ENCODE peak calls at places on chromosomes 12 and 14, in six cellular contexts. I is H1, A is colonic mucosa, Y is IMR-90, H is fibroblast of lung, J is left ventricle myocardium inferior. R is an unnamed sample.

GRCh38 chr14:76961631-76962302 is 66.7 kb downstream of the IRF2BPL start:
- DNase-seq in I (peak; percentile 99), A (peak; percentile 91), Y (peak; percentile 97), J (peak; percentile 85), H (peak; percentile 99), R (peak; percentile 95)

GRCh38 chr12:78530065-78530765 is 334.4 kb upstream of the SYT1 start:
- DNase-seq in A (no peak), H (peak; percentile 83), I (no peak), Y (peak; percentile 38), J (no peak), R (no peak)

GRCh38 chr12:30010071-30011052 is 226.6 kb upstream of the TMTC1 start:
- DNase-seq in Y (no peak), A (no peak), I (no peak), H (peak; percentile 88), J (no peak), R (no peak)

GRCh38 chr14:30267141-30267540 is 291.8 kb upstream of the G2E3 start:
- DNase-seq in H (peak; percentile 62), J (no peak), A (no peak), Y (peak; percentile 68), I (no peak), R (no peak)

GRCh38 chr12:6310771-6311610 is 509 bp downstream of the PLEKHG6 start:
- DNase-seq in A (no peak), H (no peak), J (no peak), Y (no peak), I (no peak), R (no peak)

GRCh38 chr12:93778306-93778705 is 101.1 kb downstream of the CRADD start:
- DNase-seq in Y (peak; percentile 88), I (no peak), A (no peak), J (peak; percentile 60), H (peak; percentile 75), R (no peak)

GRCh38 chr12:131990066-131990979 is 40.6 kb downstream of the EP400 start:
- DNase-seq in H (peak; percentile 74), Y (no peak), J (no peak), I (peak; percentile 46), A (no peak), R (no peak)

GRCh38 chr14:91258021-91258618 is 13.6 kb upstream of the GPR68 start:
- DNase-seq in A (no peak), J (peak; percentile 31), Y (peak; percentile 12), H (peak; percentile 86), I (no peak), R (no peak)

GRCh38 chr14:92658160-92658559 is 90.3 kb downstream of the LGMN start:
- DNase-seq in I (no peak), J (no peak), Y (no peak), A (no peak), H (no peak), R (no peak)

GRCh38 chr14:71668942-71669341 is 263.3 kb upstream of the RGS6 start:
- DNase-seq in A (no peak), J (no peak), I (no peak), H (no peak), Y (no peak), R (no peak)

GRCh38 chr12:108911915-108912314 is 32.0 kb downstream of the DAO start:
- DNase-seq in Y (no peak), I (no peak), H (no peak), A (no peak), J (no peak), R (peak; percentile 81)

GRCh38 chr12:8532045-8532444 is 8.7 kb downstream of the CLEC4E start:
- DNase-seq in I (no peak), A (no peak), H (no peak), J (no peak), Y (no peak), R (no peak)

GRCh38 chr14:32560213-32560857 is 231.2 kb downstream of the AKAP6 start:
- DNase-seq in H (peak; percentile 76), Y (peak; percentile 82), A (peak; percentile 59), J (no peak), I (no peak), R (peak; percentile 64)

GRCh38 chr14:66001356-66001755 is 484.8 kb upstream of the CCDC196 start:
- DNase-seq in Y (no peak), I (no peak), A (no peak), H (no peak), J (no peak), R (no peak)

GRCh38 chr14:30623412-30624131 is 1.5 kb downstream of the SCFD1 start:
- DNase-seq in I (no peak), Y (no peak), H (no peak), J (no peak), A (no peak), R (no peak)

GRCh38 chr14:89190779-89191513 is 226.1 kb downstream of the FOXN3 start:
- DNase-seq in A (no peak), Y (no peak), I (no peak), J (no peak), H (peak; percentile 12), R (no peak)

GRCh38 chr14:64663174-64663573 is 41.0 kb upstream of the PLEKHG3 start:
- DNase-seq in Y (peak; percentile 30), J (no peak), H (peak; percentile 63), I (no peak), A (no peak), R (no peak)

GRCh38 chr12:132951649-132952048 is 4.5 kb downstream of the ZNF605 start:
- DNase-seq in Y (no peak), H (no peak), A (no peak), I (no peak), J (no peak), R (no peak)

GRCh38 chr14:94113490-94113889 is 3.0 kb downstream of the IFI27 start:
- DNase-seq in J (peak; percentile 63), Y (peak; percentile 22), H (peak; percentile 66), I (no peak), A (peak; percentile 68), R (no peak)

GRCh38 chr12:11497995-11498394 is 102.6 kb upstream of the PRB2 start:
- DNase-seq in A (no peak), H (no peak), J (no peak), Y (no peak), I (no peak), R (no peak)

GRCh38 chr12:14911131-14911530 is 25.5 kb upstream of the MGP start:
- DNase-seq in J (no peak), Y (no peak), I (no peak), H (no peak), A (no peak), R (no peak)

DNA sequence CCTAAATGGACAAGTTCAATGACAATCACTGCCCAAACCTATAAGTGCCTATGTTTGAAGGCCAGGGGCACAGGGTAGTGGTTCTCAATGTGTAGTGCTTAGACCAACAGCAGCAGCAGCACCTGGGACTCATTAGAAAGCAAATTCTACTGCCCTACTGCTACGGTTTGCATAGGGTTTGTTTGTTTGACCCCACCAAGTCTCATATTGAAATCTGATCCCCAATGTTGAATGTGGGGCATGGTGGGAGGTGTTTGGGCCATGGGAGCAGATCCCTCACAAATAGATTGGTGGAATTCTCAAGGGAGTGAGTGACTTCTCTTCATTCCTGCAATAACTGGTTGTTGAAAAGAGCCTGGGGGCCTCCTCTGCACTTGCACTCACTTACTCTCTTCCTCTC is 39.6 kb downstream of the PPM1H start:
- DNase-seq in A (no peak), I (no peak), H (no peak), Y (no peak), J (no peak), R (no peak)
- TF ChIP-seq CTCF in A (no peak), I (no peak), H (no peak), Y (no peak), J (no peak), R (no peak)

GRCh38 chr14:87613856-87614255 is 379.1 kb downstream of the GALC start:
- DNase-seq in J (no peak), I (no peak), H (peak; percentile 9), Y (no peak), A (no peak), R (no peak)

GRCh38 chr14:87617079-87617478 is 375.9 kb downstream of the GALC start:
- DNase-seq in H (no peak), A (no peak), J (no peak), I (no peak), Y (no peak), R (no peak)

GRCh38 chr14:87615050-87615449 is 377.9 kb downstream of the GALC start:
- DNase-seq in H (peak; percentile 73), I (no peak), J (no peak), A (no peak), Y (no peak), R (no peak)

DNA sequence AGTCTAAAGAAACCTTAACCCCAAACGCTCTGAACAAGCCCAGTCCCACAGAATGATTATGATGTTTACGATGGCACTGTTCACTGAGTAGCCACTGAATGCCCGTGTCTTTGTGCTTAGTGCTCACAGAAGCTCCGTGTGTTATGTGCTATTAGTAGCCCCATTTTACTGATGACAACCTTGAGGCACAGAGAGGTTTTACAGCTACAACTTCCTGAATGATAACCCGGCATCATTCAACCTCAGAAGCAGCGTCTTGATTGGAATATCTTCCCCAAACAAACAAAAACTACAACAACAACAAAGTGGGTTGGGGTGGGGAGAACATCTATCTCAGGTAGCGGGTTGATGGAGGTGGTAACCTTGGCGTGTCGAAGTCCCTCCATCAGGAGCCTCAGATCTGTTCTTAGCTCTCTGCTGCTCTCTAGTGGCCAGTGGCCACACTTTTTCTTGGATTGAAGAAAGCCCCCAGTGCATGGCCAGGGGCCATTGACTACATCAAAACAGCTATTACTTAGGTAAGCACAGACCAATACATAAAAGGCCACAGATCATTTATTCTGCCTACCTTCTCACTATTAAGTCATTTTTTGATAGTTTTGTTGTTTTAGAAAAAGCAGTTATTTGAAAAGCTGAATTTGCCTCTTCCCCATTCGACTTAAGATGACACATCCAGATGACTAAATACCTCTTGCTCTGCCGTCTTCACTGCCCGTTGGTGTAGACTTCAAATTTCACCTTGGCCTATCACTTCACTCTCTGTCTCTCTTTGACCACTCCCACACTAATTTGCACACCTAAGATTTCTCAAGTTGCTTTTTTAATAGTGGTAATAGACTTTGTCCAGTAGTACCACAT is 376.9 kb downstream of the GALC start:
- DNase-seq in J (peak; percentile 21), A (peak; percentile 29), H (peak; percentile 33), I (peak; percentile 36), Y (peak; percentile 19), R (peak; percentile 77)
- TF ChIP-seq CTCF in J (peak; percentile 77), A (peak; percentile 35), H (peak; percentile 60), I (peak; percentile 79), Y (peak; percentile 55), R (peak; percentile 77)

DNA sequence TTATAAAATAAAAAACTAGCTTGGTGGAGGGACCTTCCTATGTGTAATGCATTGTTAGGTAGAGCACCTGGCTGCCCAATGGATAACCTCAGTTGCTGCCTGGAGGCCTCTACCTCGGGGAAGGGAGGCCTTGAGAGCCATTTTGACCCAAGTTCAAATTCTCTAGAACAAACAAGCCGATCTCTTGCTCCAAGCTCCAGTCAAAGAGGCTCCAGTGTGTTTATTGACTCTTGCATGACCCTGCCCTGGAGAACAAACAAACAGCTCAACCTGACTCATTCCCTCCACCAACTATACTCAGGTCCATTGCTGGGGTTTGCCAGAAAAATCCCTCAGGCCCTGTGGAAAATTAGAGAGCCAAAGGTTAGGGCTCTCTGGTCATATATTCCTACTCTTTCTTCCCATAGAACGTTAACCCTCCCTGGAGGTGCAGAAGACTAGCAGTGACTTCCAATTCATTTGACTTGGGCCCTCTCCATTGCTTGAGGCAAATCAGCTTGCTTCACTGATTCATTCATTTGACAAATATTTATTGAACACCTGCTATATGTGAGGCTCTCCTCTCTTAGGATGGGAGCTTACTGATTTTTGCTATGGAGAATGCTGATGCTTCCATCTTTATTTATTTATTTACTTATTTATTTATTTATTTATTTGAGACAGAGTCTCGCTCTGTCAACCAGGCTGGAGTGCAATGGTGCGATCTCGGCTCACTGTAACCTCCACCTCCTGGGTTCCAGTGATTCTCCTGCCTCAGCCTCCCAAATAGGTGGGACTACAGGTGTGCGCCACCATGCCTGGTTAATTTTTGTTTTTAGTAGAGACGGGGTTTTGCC is 73.7 kb upstream of the CISTR start:
- DNase-seq in J (no peak), Y (peak; percentile 22), I (no peak), H (no peak), A (no peak), R (peak; percentile 69)
- TF ChIP-seq CTCF in J (no peak), Y (no peak), I (no peak), H (no peak), A (no peak), R (no peak)

GRCh38 chr14:97185186-97185585 is 388.0 kb downstream of the VRK1 start:
- DNase-seq in Y (no peak), A (no peak), I (no peak), J (no peak), H (peak; percentile 15), R (no peak)
- TF ChIP-seq CTCF in Y (no peak), A (no peak), I (peak; percentile 64), J (peak; percentile 33), H (no peak), R (no peak)

R was measured in Calu3.